ENCODE peak calls at places on chromosomes 3 and 15, in six cellular contexts. F is KG1, L is pancreas, U is GF-D8, E is nucleus accumbens, H is activated B cell treated with CpG ODN at 0.5 μM for 24 hours. J is an unnamed sample.

GRCh38 chr3:134621824-134622223 is 29.0 kb downstream of the KY start:
- DNase-seq in F (no peak), L (no peak), U (no peak), E (no peak), H (no peak), J (no peak)

GRCh38 chr15:52066842-52067544 is 45.6 kb downstream of the BCL2L10 start:
- DNase-seq in F (no peak), L (no peak), U (no peak), E (no peak), H (no peak), J (no peak)

GRCh38 chr3:150544040-150544439 is 2.3 kb downstream of the SERP1 start:
- DNase-seq in F (no peak), L (no peak), U (no peak), E (no peak), H (no peak), J (no peak)

GRCh38 chr15:52124270-52124878 is 11.8 kb upstream of the BCL2L10 start:
- DNase-seq in F (no peak), L (no peak), U (no peak), E (no peak), H (no peak), J (no peak)

GRCh38 chr15:76860201-76860600 is 44.9 kb downstream of the SCAPER start:
- DNase-seq in F (no peak), L (no peak), U (no peak), E (no peak), H (no peak), J (no peak)

GRCh38 chr3:55750525-55750924 is 263.4 kb upstream of the WNT5A start:
- DNase-seq in F (no peak), L (no peak), U (no peak), E (no peak), H (no peak), J (no peak)

GRCh38 chr3:126859415-126860246 is 123.3 kb upstream of the PLXNA1 start:
- DNase-seq in F (no peak), L (no peak), U (no peak), E (no peak), H (no peak), J (no peak)

GRCh38 chr3:116242825-116243224 is 202.5 kb downstream of the LSAMP start:
- DNase-seq in F (no peak), L (no peak), U (no peak), E (no peak), H (no peak), J (no peak)

GRCh38 chr3:167978486-167978885 is 117.2 kb downstream of the GOLIM4 start:
- DNase-seq in F (no peak), L (no peak), U (no peak), E (no peak), H (no peak), J (no peak)

GRCh38 chr3:40597441-40597840 is 72.7 kb downstream of the ZNF621 start:
- DNase-seq in F (no peak), L (no peak), U (no peak), E (no peak), H (no peak), J (no peak)

GRCh38 chr3:128226794-128227399 is 73.6 kb downstream of the EEFSEC start:
- DNase-seq in F (no peak), L (peak), U (no peak), E (no peak), H (no peak), J (no peak)

GRCh38 chr3:99499235-99499798 is 139.1 kb upstream of the COL8A1 start:
- DNase-seq in F (no peak), L (no peak), U (no peak), E (no peak), H (no peak), J (no peak)

GRCh38 chr3:172447611-172448579 is at the start of gene GHSR:
- DNase-seq in F (no peak), L (peak), U (no peak), E (no peak), H (no peak), J (no peak)

GRCh38 chr15:75646944-75647364 is 758 bp upstream of the SNX33 start:
- DNase-seq in F (no peak), L (peak), U (no peak), E (no peak), H (no peak), J (no peak)

J was measured in coronary artery.